ENCODE peak calls at places on chromosome 18, in ten cellular contexts. Y is LoVo, O is glutamatergic neuron, A is GM23248, V is psoas muscle, M is NT2/D1, L is NCI-H510A treated with DMSO at 0.1 percent for 48 hours, J is T47D, D is AG08396, Q is hippocampal formation. U is an unnamed sample.

GRCh38 chr18:5625076-5625475 is 81.3 kb upstream of the EPB41L3 start:
- DNase-seq in J (no peak), A (no peak), O (no peak), Q (no peak), D (no peak), L (no peak), V (no peak), M (no peak), Y (no peak), U (no peak)

GRCh38 chr18:49884959-49885358 is 71.6 kb upstream of the ACAA2 start:
- DNase-seq in D (no peak), Y (no peak), Q (no peak), J (no peak), M (no peak), L (no peak), O (no peak), A (no peak), V (no peak), U (no peak)

GRCh38 chr18:34397286-34397896 is 172.7 kb upstream of the NOL4 start:
- DNase-seq in Y (no peak), Q (no peak), D (no peak), M (no peak), J (no peak), L (peak; percentile 92), O (no peak), V (no peak), A (no peak), U (no peak)

GRCh38 chr18:45321520-45321919 is 293.8 kb upstream of the SLC14A2 start:
- DNase-seq in Q (no peak), Y (no peak), A (no peak), L (peak; percentile 24), J (no peak), O (no peak), D (no peak), V (peak; percentile 79), M (no peak), U (no peak)

GRCh38 chr18:28357785-28358401 is 181.0 kb upstream of the CDH2 start:
- DNase-seq in Y (no peak), D (no peak), O (no peak), L (no peak), V (no peak), A (peak; percentile 7), M (peak; percentile 0), J (no peak), Q (no peak), U (no peak)

GRCh38 chr18:68740966-68741365 is 26.1 kb upstream of the TMX3 start:
- DNase-seq in A (no peak), O (no peak), M (no peak), Y (no peak), L (no peak), D (no peak), Q (no peak), J (no peak), V (no peak), U (no peak)

GRCh38 chr18:80171190-80171872 is 62.3 kb downstream of the ADNP2 start:
- DNase-seq in D (peak; percentile 80), A (peak; percentile 65), J (peak; percentile 63), Y (no peak), M (no peak), V (peak; percentile 70), O (peak; percentile 83), Q (no peak), L (no peak), U (peak; percentile 69)

GRCh38 chr18:41906528-41907256 is 48.3 kb upstream of the PIK3C3 start:
- DNase-seq in M (peak; percentile 13), O (no peak), J (no peak), Q (peak; percentile 77), L (peak; percentile 81), Y (peak; percentile 43), A (peak; percentile 54), V (no peak), D (peak; percentile 39), U (peak; percentile 13)

GRCh38 chr18:76943542-76944339 is 121.4 kb downstream of the ZNF236 start:
- DNase-seq in V (peak; percentile 77), D (peak; percentile 39), A (peak; percentile 87), M (no peak), L (no peak), O (peak; percentile 58), J (no peak), Q (no peak), Y (no peak), U (no peak)

GRCh38 chr18:34709631-34710429 is at the start of gene DTNA:
- DNase-seq in V (no peak), D (peak; percentile 53), A (peak; percentile 97), O (no peak), Y (no peak), Q (peak; percentile 45), M (no peak), L (peak; percentile 56), J (no peak), U (no peak)

GRCh38 chr18:2572892-2573291 is 1.5 kb downstream of the NDC80 start:
- DNase-seq in Q (no peak), O (no peak), D (no peak), V (no peak), A (peak; percentile 47), M (no peak), Y (no peak), L (no peak), J (no peak), U (no peak)

GRCh38 chr18:76544511-76545350 is 49.7 kb upstream of the ZNF516 start:
- DNase-seq in A (no peak), Y (no peak), L (no peak), D (no peak), M (no peak), J (no peak), V (no peak), O (no peak), Q (no peak), U (no peak)

GRCh38 chr18:13137939-13138821 is 80.4 kb upstream of the LDLRAD4 start:
- DNase-seq in V (no peak), Q (no peak), Y (peak; percentile 93), A (peak; percentile 9), O (no peak), M (no peak), J (no peak), D (no peak), L (peak; percentile 8), U (no peak)

GRCh38 chr18:75211721-75212625 is 1.4 kb downstream of the TSHZ1 start:
- DNase-seq in Y (no peak), D (peak; percentile 43), A (peak; percentile 54), J (no peak), V (peak; percentile 73), L (peak; percentile 59), O (peak; percentile 48), M (no peak), Q (no peak), U (peak; percentile 66)

GRCh38 chr18:37322497-37323035 is 243.0 kb downstream of the CELF4 start:
- DNase-seq in O (peak; percentile 80), Y (peak; percentile 22), D (peak; percentile 69), A (peak; percentile 76), V (no peak), J (peak; percentile 24), L (peak; percentile 64), M (peak; percentile 35), Q (no peak), U (peak; percentile 58)

GRCh38 chr18:35387367-35387685 is 10.2 kb upstream of the ZNF396 start:
- DNase-seq in D (no peak), V (no peak), A (no peak), O (no peak), Y (no peak), L (no peak), J (no peak), M (no peak), Q (no peak), U (no peak)

GRCh38 chr18:61085751-61086150 is 247.5 kb upstream of the CDH20 start:
- DNase-seq in J (no peak), V (no peak), D (no peak), M (no peak), A (no peak), O (no peak), Y (no peak), L (no peak), Q (no peak), U (peak; percentile 7)

GRCh38 chr18:37571266-37571665 is 5.7 kb upstream of the CELF4 start:
- DNase-seq in J (no peak), M (no peak), Y (no peak), V (no peak), D (no peak), O (no peak), L (no peak), Q (no peak), A (no peak), U (no peak)

GRCh38 chr18:56165601-56166355 is 472.6 kb downstream of the TXNL1 start:
- DNase-seq in L (no peak), A (no peak), D (no peak), Y (no peak), Q (no peak), V (no peak), O (no peak), M (no peak), J (no peak), U (no peak)

GRCh38 chr18:5073026-5073944 is 123.8 kb downstream of the AKAIN1 start:
- DNase-seq in D (peak; percentile 5), V (no peak), Y (peak; percentile 21), M (peak; percentile 44), Q (peak; percentile 49), J (peak; percentile 13), O (peak; percentile 37), A (peak; percentile 59), L (peak; percentile 90), U (peak; percentile 50)

GRCh38 chr18:45231606-45232005 is 383.7 kb upstream of the SLC14A2 start:
- DNase-seq in Y (no peak), O (no peak), J (no peak), M (no peak), L (no peak), A (peak; percentile 23), Q (no peak), V (no peak), D (peak; percentile 11), U (no peak)

GRCh38 chr18:35345460-35345921 is 1.3 kb upstream of the ZNF24 start:
- DNase-seq in D (no peak), J (peak; percentile 46), M (no peak), Y (no peak), L (peak; percentile 96), O (no peak), V (no peak), Q (peak; percentile 88), A (no peak), U (peak; percentile 28)

GRCh38 chr18:6199777-6200176 is 214.9 kb downstream of the L3MBTL4 start:
- DNase-seq in J (no peak), V (no peak), L (peak; percentile 11), M (no peak), A (no peak), Q (no peak), O (no peak), Y (no peak), D (no peak), U (no peak)

GRCh38 chr18:55048892-55049291 is 89.6 kb upstream of the CCDC68 start:
- DNase-seq in Y (no peak), A (peak; percentile 83), V (no peak), Q (no peak), J (no peak), D (peak; percentile 25), O (no peak), M (no peak), L (no peak), U (no peak)